ENCODE peak calls at places on chromosomes 16 and 17, in six cellular contexts. S is fibroblast of lung, B is upper lobe of right lung, Z is heart right ventricle, R is neural progenitor cell, I is heart left ventricle. Y is an unnamed sample. For H3K4me1 and H3K9me3, the result is how much of the 10 kb centered on the place peaks cover.

GRCh38 chr17:35612924-35613521 is 25.9 kb downstream of the AP2B1 start:
- DNase-seq in S (peak), B (no peak), Z (peak), R (peak), I (no peak), Y (peak)

GRCh38 chr17:71975998-71976649 is 144.7 kb upstream of the SOX9 start:
- DNase-seq in S (peak), B (no peak), Z (peak), R (peak), I (peak), Y (peak)

GRCh38 chr17:82235775-82236141 is 6.9 kb downstream of the SLC16A3 start:
- DNase-seq in S (peak), B (peak), Z (peak), R (no peak), I (no peak), Y (peak)

GRCh38 chr17:58200024-58200633 is 7.6 kb downstream of the EPX start:
- DNase-seq in S (peak), B (peak), Z (peak), R (peak), I (peak), Y (peak)

GRCh38 chr16:81005644-81006471 is 827 bp downstream of the CMC2 start:
- DNase-seq in S (peak), B (no peak), Z (no peak), R (peak), I (no peak), Y (no peak)

GRCh38 chr16:8926827-8927226 is 36.9 kb downstream of the USP7 start:
- DNase-seq in S (no peak), B (no peak), Z (no peak), R (no peak), I (no peak), Y (no peak)

GRCh38 chr16:85462405-85463227 is 150.5 kb upstream of the GSE1 start:
- DNase-seq in S (no peak), B (peak), Z (peak), R (peak), I (peak), Y (no peak)

GRCh38 chr16:67162439-67163163 is 1.9 kb upstream of the HSF4 start:
- DNase-seq in S (no peak), B (no peak), Z (no peak), R (no peak), I (no peak), Y (no peak)

GRCh38 chr16:21005008-21005407 is 104.4 kb downstream of the LYRM1 start:
- DNase-seq in S (no peak), B (no peak), Z (no peak), R (no peak), I (no peak), Y (no peak)

GRCh38 chr16:57868913-57869520 is 66.7 kb upstream of the KIFC3 start:
- DNase-seq in S (no peak), B (no peak), Z (no peak), R (no peak), I (no peak), Y (no peak)

GRCh38 chr17:49998836-49999511 is 4.0 kb upstream of the DLX3 start:
- DNase-seq in S (no peak), B (peak), Z (no peak), R (no peak), I (no peak), Y (no peak)

GRCh38 chr16:684961-685696 is 995 bp upstream of the JMJD8 start:
- DNase-seq in S (no peak), B (no peak), Z (no peak), R (no peak), I (peak), Y (peak)

GRCh38 chr17:74008196-74008595 is 195.3 kb upstream of the RPL38 start:
- DNase-seq in S (no peak), B (no peak), Z (no peak), R (peak), I (no peak), Y (no peak)

GRCh38 chr17:2090210-2090641 is 35.3 kb downstream of the HIC1 start:
- DNase-seq in S (no peak), B (no peak), Z (no peak), R (no peak), I (no peak), Y (no peak)

GRCh38 chr16:74813109-74813641 is 38.6 kb upstream of the FA2H start:
- DNase-seq in S (peak), B (peak), Z (peak), R (peak), I (peak), Y (peak)

GRCh38 chr17:20035501-20035900 is 26.3 kb downstream of the SPECC1 start:
- DNase-seq in S (no peak), B (no peak), Z (no peak), R (no peak), I (no peak), Y (no peak)

GRCh38 chr17:7023576-7024401 is 939 bp downstream of the BCL6B start:
- DNase-seq in S (peak), B (peak), Z (peak), R (peak), I (peak), Y (peak)

GRCh38 chr17:81295678-81296381 is 723 bp upstream of the SLC38A10 start:
- DNase-seq in S (peak), B (peak), Z (no peak), R (peak), I (no peak), Y (no peak)

GRCh38 chr16:66569131-66569530 is 2.9 kb downstream of the CMTM1 start:
- DNase-seq in S (peak), B (no peak), Z (no peak), R (no peak), I (no peak), Y (no peak)

GRCh38 chr16:46730126-46730525 is 18.0 kb downstream of the MYLK3 start:
- DNase-seq in S (no peak), B (no peak), Z (no peak), R (no peak), I (no peak), Y (no peak)

GRCh38 chr17:6101706-6102105 is 31.5 kb downstream of the WSCD1 start:
- DNase-seq in S (no peak), B (no peak), Z (no peak), R (no peak), I (no peak), Y (no peak)

GRCh38 chr16:84737192-84737591 is 37.4 kb downstream of the USP10 start:
- DNase-seq in S (no peak), B (no peak), Z (no peak), R (no peak), I (no peak), Y (no peak)

GRCh38 chr17:55264640-55265298 is at the start of gene HLF:
- DNase-seq in S (peak), B (peak), Z (peak), R (peak), I (peak), Y (peak)

GRCh38 chr17:8175795-8176196 is 384 bp downstream of the TMEM107 start:
- DNase-seq in S (no peak), B (no peak), Z (no peak), R (no peak), I (no peak), Y (no peak)

GRCh38 chr17:28404812-28405570 is 1.0 kb downstream of the SLC46A1 start:
- DNase-seq in S (no peak), B (peak), Z (no peak), R (no peak), I (no peak), Y (no peak)

GRCh38 chr17:44536090-44536960 is 21.0 kb upstream of the FZD2 start:
- DNase-seq in S (peak), B (no peak), Z (peak), R (no peak), I (no peak), Y (no peak)

GRCh38 chr16:73298562-73298961 is 250.6 kb upstream of the ZFHX3 start:
- DNase-seq in S (peak), B (no peak), Z (no peak), R (peak), I (no peak), Y (no peak)

GRCh38 chr16:3959148-3959547 is 78.6 kb upstream of the CREBBP start:
- DNase-seq in S (peak), B (no peak), Z (no peak), R (no peak), I (peak), Y (no peak)
- TF ChIP-seq CTCF in S (no peak), B (no peak), Z (no peak), R (no peak), I (no peak), Y (no peak)

GRCh38 chr17:64214950-64215349 is 48.1 kb downstream of the TEX2 start:
- DNase-seq in S (no peak), B (no peak), Z (no peak), R (no peak), I (no peak), Y (no peak)
- H3K4me1 ChIP-seq in S (under half), B (under half), Z (under half), R (under half), I (under half), Y (half or more)

DNA sequence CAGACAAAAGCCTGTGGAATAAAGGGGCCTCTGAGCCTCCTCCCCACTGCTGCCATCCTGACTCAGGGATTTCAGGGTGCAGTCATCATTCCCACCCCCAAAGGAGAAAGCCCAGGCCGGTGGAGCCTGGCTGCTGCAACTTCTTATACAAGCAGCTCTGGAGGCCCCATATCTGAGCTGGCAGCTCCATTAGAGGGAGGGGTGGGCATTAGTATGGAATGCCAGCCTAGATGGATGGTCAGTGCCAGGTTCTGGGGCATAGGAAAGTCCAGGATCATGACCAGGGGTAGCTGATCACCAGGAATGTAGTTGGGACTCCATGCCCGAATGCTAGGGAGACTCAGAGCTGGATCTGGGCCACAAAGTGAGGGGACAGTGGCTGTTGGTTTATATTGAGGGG is 581.0 kb downstream of the KCNJ18 start:
- DNase-seq in S (no peak), B (peak), Z (no peak), R (no peak), I (no peak), Y (no peak)
- H3K9me3 ChIP-seq in S (under half), B (under half), Z (under half), R (under half), I (under half), Y (under half)

GRCh38 chr16:87853411-87854052 is 15.8 kb downstream of the SLC7A5 start:
- DNase-seq in S (peak), B (peak), Z (peak), R (peak), I (peak), Y (peak)
- TF ChIP-seq CTCF in S (no peak), B (no peak), Z (no peak), R (no peak), I (no peak), Y (no peak)

DNA sequence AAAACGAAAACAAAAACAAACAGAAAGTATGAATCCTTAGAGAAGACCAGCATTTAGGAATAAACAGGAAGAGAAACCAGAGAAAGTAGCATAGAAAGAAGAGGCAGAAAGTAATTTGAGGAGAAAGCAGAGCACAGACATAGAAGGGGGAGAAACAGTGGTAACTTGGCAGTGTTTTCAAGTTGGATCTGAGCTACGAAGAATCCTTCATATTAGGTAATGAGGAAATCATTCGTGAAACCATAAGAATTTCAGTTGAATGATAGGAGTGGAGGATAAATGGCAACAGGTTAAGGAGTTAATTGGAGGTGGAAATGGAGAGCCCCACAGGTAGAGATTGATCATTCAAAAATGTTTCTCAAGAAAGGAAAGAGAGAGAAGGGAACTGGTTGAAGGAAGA is 9.6 kb upstream of the CCL2 start:
- DNase-seq in S (no peak), B (no peak), Z (no peak), R (no peak), I (no peak), Y (no peak)
- H3K4me1 ChIP-seq in S (under half), B (half or more), Z (under half), R (under half), I (half or more), Y (under half)

GRCh38 chr17:16623282-16623681 is 30.4 kb downstream of the ZNF624 start:
- DNase-seq in S (no peak), B (no peak), Z (no peak), R (no peak), I (no peak), Y (no peak)

GRCh38 chr17:16617481-16618060 is 36.1 kb downstream of the ZNF624 start:
- DNase-seq in S (no peak), B (no peak), Z (no peak), R (no peak), I (no peak), Y (no peak)

GRCh38 chr17:16622540-16623277 is 30.9 kb downstream of the ZNF624 start:
- DNase-seq in S (no peak), B (no peak), Z (no peak), R (no peak), I (no peak), Y (no peak)
- H3K9me3 ChIP-seq in S (under half), B (half or more), Z (half or more), R (under half), I (under half), Y (half or more)

DNA sequence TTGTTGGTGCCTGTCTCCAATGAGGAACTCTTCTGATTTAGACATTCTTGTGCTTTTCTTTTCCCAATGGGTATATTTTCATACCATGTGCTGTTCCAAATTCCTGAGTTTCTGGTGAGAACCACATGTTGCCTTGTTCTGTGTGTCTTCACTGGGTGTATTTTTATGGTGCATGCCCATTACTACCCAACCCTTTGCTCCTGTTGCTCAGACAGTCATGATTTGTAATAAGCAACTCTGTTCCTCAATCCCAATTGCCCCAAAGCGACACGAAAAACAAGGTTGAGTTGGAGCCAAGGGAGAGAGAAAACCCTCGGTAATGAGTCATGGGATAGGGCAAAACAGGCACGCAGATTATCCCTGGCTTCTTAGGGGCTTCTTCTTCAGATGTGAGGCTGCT is 101.8 kb downstream of the ABCA8 start:
- DNase-seq in S (no peak), B (no peak), Z (no peak), R (no peak), I (no peak), Y (no peak)
- TF ChIP-seq CTCF in S (no peak), B (no peak), Z (no peak), R (no peak), I (no peak), Y (no peak)

Y was measured in psoas muscle.